ENCODE peak calls at places on chromosomes 13 and 19, in five cellular contexts. Q is psoas muscle; W is right cardiac atrium; C is activated naive CD4-positive, alpha-beta T cell; U is NCI-H1436. T is an unnamed sample.
A peak's percentile ranks its signal among the peaks of the same experiment; 100 is the strongest.

GRCh38 chr19:42423462-42424344 is 3.5 kb downstream of the LIPE start:
- DNase-seq in U (peak; percentile 94), Q (peak; percentile 84), C (peak; percentile 84), W (peak; percentile 94), T (peak; percentile 87)

GRCh38 chr13:50672025-50672424 is 171.5 kb downstream of the DLEU7 start:
- DNase-seq in C (no peak), W (no peak), U (no peak), Q (no peak), T (no peak)

GRCh38 chr19:54421521-54421920 is 6.3 kb downstream of the TTYH1 start:
- DNase-seq in U (no peak), W (peak; percentile 7), Q (no peak), C (no peak), T (no peak)

GRCh38 chr13:62357887-62358645 is 942.4 kb upstream of the PCDH20 start:
- DNase-seq in W (no peak), C (no peak), U (no peak), Q (no peak), T (no peak)

GRCh38 chr13:106284358-106284757 is 251.1 kb downstream of the EFNB2 start:
- DNase-seq in W (no peak), U (no peak), Q (no peak), C (no peak), T (no peak)

GRCh38 chr13:80211573-80211972 is 129.4 kb downstream of the SPRY2 start:
- DNase-seq in W (no peak), Q (no peak), U (no peak), C (no peak), T (no peak)

GRCh38 chr13:38405216-38405615 is 55.6 kb downstream of the UFM1 start:
- DNase-seq in W (no peak), U (no peak), Q (no peak), C (no peak), T (no peak)

GRCh38 chr19:49347835-49348234 is 12.6 kb downstream of the CD37 start:
- DNase-seq in W (no peak), C (no peak), U (no peak), Q (no peak), T (no peak)

GRCh38 chr19:34364830-34365462 is at the start of gene GPI:
- DNase-seq in U (peak; percentile 43), W (peak; percentile 86), Q (peak; percentile 67), C (peak; percentile 40), T (peak; percentile 68)

GRCh38 chr13:32409561-32410440 is 18.1 kb downstream of the N4BP2L1 start:
- DNase-seq in W (peak; percentile 81), Q (peak; percentile 61), U (peak; percentile 13), C (no peak), T (peak; percentile 42)

GRCh38 chr19:29378126-29378525 is 147.7 kb upstream of the VSTM2B start:
- DNase-seq in Q (no peak), C (no peak), U (no peak), W (no peak), T (no peak)

GRCh38 chr13:33940898-33941297 is 122.9 kb downstream of the RFC3 start:
- DNase-seq in W (no peak), U (no peak), Q (no peak), C (no peak), T (no peak)

GRCh38 chr13:46211116-46211515 is 612 bp upstream of the LRRC63 start:
- DNase-seq in W (no peak), Q (no peak), U (no peak), C (no peak), T (no peak)

GRCh38 chr13:80173224-80173623 is 167.7 kb downstream of the SPRY2 start:
- DNase-seq in Q (no peak), C (no peak), U (no peak), W (no peak), T (no peak)

GRCh38 chr13:38687246-38688229 is 661 bp downstream of the FREM2 start:
- DNase-seq in C (no peak), Q (no peak), W (peak; percentile 40), U (no peak), T (no peak)

GRCh38 chr13:114127473-114128347 is 4.7 kb downstream of the RASA3 start:
- DNase-seq in U (no peak), W (no peak), Q (no peak), C (no peak), T (no peak)

GRCh38 chr13:111505175-111505777 is 184.8 kb downstream of the TEX29 start:
- DNase-seq in C (no peak), Q (no peak), W (no peak), U (no peak), T (no peak)

GRCh38 chr19:35555301-35556005 is 8.0 kb downstream of the ATP4A start:
- DNase-seq in W (no peak), C (no peak), Q (no peak), U (no peak), T (no peak)

GRCh38 chr19:31306006-31306753 is 43.1 kb downstream of the TSHZ3 start:
- DNase-seq in C (no peak), U (no peak), Q (no peak), W (no peak), T (no peak)

GRCh38 chr13:110973007-110973700 is 58.3 kb upstream of the ANKRD10 start:
- DNase-seq in Q (no peak), W (no peak), U (no peak), C (no peak), T (no peak)

GRCh38 chr13:31172001-31172400 is 10.3 kb upstream of the HSPH1 start:
- DNase-seq in C (no peak), Q (no peak), U (no peak), W (no peak), T (no peak)

GRCh38 chr13:47455581-47455980 is 545.5 kb downstream of the SUCLA2 start:
- DNase-seq in W (no peak), Q (no peak), U (no peak), C (no peak), T (no peak)

GRCh38 chr13:25187596-25187995 is 15.5 kb upstream of the AMER2 start:
- DNase-seq in Q (no peak), C (no peak), W (no peak), U (no peak), T (no peak)

GRCh38 chr19:31337007-31337914 is 12.0 kb downstream of the TSHZ3 start:
- DNase-seq in W (no peak), U (no peak), Q (no peak), C (no peak), T (no peak)

GRCh38 chr13:71964491-71965108 is 97.6 kb upstream of the DACH1 start:
- DNase-seq in Q (no peak), C (no peak), U (no peak), W (no peak), T (no peak)

GRCh38 chr19:57664269-57665127 is 4.2 kb upstream of the ZSCAN4 start:
- DNase-seq in C (no peak), W (peak; percentile 83), Q (peak; percentile 59), U (peak; percentile 13), T (peak; percentile 66)

GRCh38 chr19:39372941-39373340 is 18.0 kb downstream of the PAF1 start:
- DNase-seq in W (no peak), C (no peak), U (no peak), Q (no peak), T (no peak)

GRCh38 chr19:33301011-33301899 is 1.1 kb downstream of the CEBPA start:
- DNase-seq in U (no peak), W (peak; percentile 67), Q (peak; percentile 50), C (no peak), T (no peak)

GRCh38 chr13:41937388-41937787 is 23.5 kb downstream of the VWA8 start:
- DNase-seq in U (no peak), C (no peak), Q (no peak), W (no peak), T (no peak)

GRCh38 chr19:6481541-6482342 is at the start of gene DENND1C:
- DNase-seq in C (no peak), W (peak; percentile 77), Q (peak; percentile 36), U (no peak), T (no peak)

GRCh38 chr19:3367572-3368440 is 1.4 kb downstream of the NFIC start:
- DNase-seq in Q (peak; percentile 46), W (peak; percentile 68), U (no peak), C (no peak), T (no peak)

GRCh38 chr19:48135411-48135810 is 24.8 kb upstream of the PLA2G4C start:
- DNase-seq in W (peak; percentile 46), C (no peak), U (peak; percentile 7), Q (no peak), T (no peak)

GRCh38 chr19:30047355-30047895 is 105.4 kb downstream of the URI1 start:
- DNase-seq in W (no peak), U (no peak), C (no peak), Q (no peak), T (no peak)

GRCh38 chr13:78638216-78638615 is 20.7 kb downstream of the OBI1 start:
- DNase-seq in C (no peak), W (no peak), Q (no peak), U (no peak), T (no peak)

GRCh38 chr19:6925801-6926751 is 38.7 kb downstream of the ADGRE1 start:
- DNase-seq in C (no peak), Q (no peak), U (no peak), W (no peak), T (no peak)

GRCh38 chr19:31610036-31610435 is 260.8 kb upstream of the TSHZ3 start:
- DNase-seq in C (no peak), Q (no peak), W (no peak), U (no peak), T (no peak)

GRCh38 chr13:98372886-98373285 is 195.8 kb upstream of the RNF113B start:
- DNase-seq in W (no peak), Q (no peak), C (no peak), U (no peak), T (no peak)

GRCh38 chr19:37907735-37908066 is 693 bp downstream of the SIPA1L3 start:
- DNase-seq in C (no peak), Q (no peak), U (no peak), W (no peak), T (no peak)

T was measured in left ventricle myocardium inferior.